ENCODE peak calls at places on chromosomes 6 and 20, in five cellular contexts. One of them, this sample, is unnamed.
A peak's percentile ranks its signal among the peaks of the same experiment; 100 is the strongest.

GRCh38 chr6:48109902-48110301 is 1.1 kb downstream of the PTCHD4 start:
- DNase-seq in neural crest cell: no peak
- DNase-seq in astrocyte of the spinal cord: peak; percentile 25
- DNase-seq in esophagus muscularis mucosa: no peak
- DNase-seq in kidney epithelial cell: no peak
- DNase-seq in this sample: no peak

GRCh38 chr6:5202941-5203340 is 57.8 kb downstream of the LYRM4 start:
- DNase-seq in neural crest cell: no peak
- DNase-seq in astrocyte of the spinal cord: no peak
- DNase-seq in esophagus muscularis mucosa: no peak
- DNase-seq in kidney epithelial cell: no peak
- DNase-seq in this sample: no peak

GRCh38 chr6:456358-456857 is 64.9 kb downstream of the IRF4 start:
- DNase-seq in neural crest cell: no peak
- DNase-seq in astrocyte of the spinal cord: no peak
- DNase-seq in esophagus muscularis mucosa: no peak
- DNase-seq in kidney epithelial cell: no peak
- DNase-seq in this sample: no peak

GRCh38 chr6:901696-902455 is 208.9 kb upstream of the EXOC2 start:
- DNase-seq in neural crest cell: no peak
- DNase-seq in astrocyte of the spinal cord: no peak
- DNase-seq in esophagus muscularis mucosa: no peak
- DNase-seq in kidney epithelial cell: no peak
- DNase-seq in this sample: no peak

GRCh38 chr6:143449731-143450452 is 603 bp downstream of the ADAT2 start:
- DNase-seq in neural crest cell: no peak
- DNase-seq in astrocyte of the spinal cord: peak; percentile 62
- DNase-seq in esophagus muscularis mucosa: no peak
- DNase-seq in kidney epithelial cell: no peak
- DNase-seq in this sample: no peak

GRCh38 chr6:63466242-63466733 is 106.0 kb upstream of the LOC128125822 start:
- DNase-seq in neural crest cell: no peak
- DNase-seq in astrocyte of the spinal cord: no peak
- DNase-seq in esophagus muscularis mucosa: no peak
- DNase-seq in kidney epithelial cell: no peak
- DNase-seq in this sample: no peak

GRCh38 chr6:6886886-6887285 is 220.9 kb upstream of the RREB1 start:
- DNase-seq in neural crest cell: no peak
- DNase-seq in astrocyte of the spinal cord: no peak
- DNase-seq in esophagus muscularis mucosa: no peak
- DNase-seq in kidney epithelial cell: no peak
- DNase-seq in this sample: no peak

GRCh38 chr6:128719786-128720185 is 163.2 kb upstream of the LAMA2 start:
- DNase-seq in neural crest cell: no peak
- DNase-seq in astrocyte of the spinal cord: no peak
- DNase-seq in esophagus muscularis mucosa: no peak
- DNase-seq in kidney epithelial cell: no peak
- DNase-seq in this sample: no peak

GRCh38 chr6:143811492-143812157 is 31.5 kb upstream of the LTV1 start:
- DNase-seq in neural crest cell: no peak
- DNase-seq in astrocyte of the spinal cord: no peak
- DNase-seq in esophagus muscularis mucosa: no peak
- DNase-seq in kidney epithelial cell: no peak
- DNase-seq in this sample: no peak

GRCh38 chr20:64063389-64064144 is 569 bp downstream of the TCEA2 start:
- DNase-seq in neural crest cell: no peak
- DNase-seq in astrocyte of the spinal cord: no peak
- DNase-seq in esophagus muscularis mucosa: no peak
- DNase-seq in kidney epithelial cell: no peak
- DNase-seq in this sample: no peak

GRCh38 chr20:2748551-2749342 is 51.7 kb downstream of the CPXM1 start:
- DNase-seq in neural crest cell: no peak
- DNase-seq in astrocyte of the spinal cord: no peak
- DNase-seq in esophagus muscularis mucosa: no peak
- DNase-seq in kidney epithelial cell: no peak
- DNase-seq in this sample: no peak

GRCh38 chr20:35023624-35024023 is 68.0 kb downstream of the MYH7B start:
- DNase-seq in neural crest cell: no peak
- DNase-seq in astrocyte of the spinal cord: no peak
- DNase-seq in esophagus muscularis mucosa: no peak
- DNase-seq in kidney epithelial cell: no peak
- DNase-seq in this sample: no peak

GRCh38 chr20:1267161-1267560 is 1.1 kb downstream of the SNPH start:
- DNase-seq in neural crest cell: no peak
- DNase-seq in astrocyte of the spinal cord: no peak
- DNase-seq in esophagus muscularis mucosa: no peak
- DNase-seq in kidney epithelial cell: no peak
- DNase-seq in this sample: no peak

GRCh38 chr6:75600694-75601265 is 900 bp upstream of the SENP6 start:
- DNase-seq in neural crest cell: no peak
- DNase-seq in astrocyte of the spinal cord: peak; percentile 12
- DNase-seq in esophagus muscularis mucosa: no peak
- DNase-seq in kidney epithelial cell: no peak
- DNase-seq in this sample: no peak

GRCh38 chr6:20331625-20332024 is 70.1 kb upstream of the E2F3 start:
- DNase-seq in neural crest cell: no peak
- DNase-seq in astrocyte of the spinal cord: no peak
- DNase-seq in esophagus muscularis mucosa: no peak
- DNase-seq in kidney epithelial cell: no peak
- DNase-seq in this sample: no peak

GRCh38 chr6:131116755-131117360 is 18.4 kb upstream of the AKAP7 start:
- DNase-seq in neural crest cell: no peak
- DNase-seq in astrocyte of the spinal cord: peak; percentile 66
- DNase-seq in esophagus muscularis mucosa: no peak
- DNase-seq in kidney epithelial cell: no peak
- DNase-seq in this sample: no peak
- TF ChIP-seq CTCF in neural crest cell: peak; percentile 63
- TF ChIP-seq CTCF in astrocyte of the spinal cord: peak; percentile 23
- TF ChIP-seq CTCF in esophagus muscularis mucosa: peak; percentile 40
- TF ChIP-seq CTCF in kidney epithelial cell: peak; percentile 36
- TF ChIP-seq CTCF in this sample: peak; percentile 14

DNA sequence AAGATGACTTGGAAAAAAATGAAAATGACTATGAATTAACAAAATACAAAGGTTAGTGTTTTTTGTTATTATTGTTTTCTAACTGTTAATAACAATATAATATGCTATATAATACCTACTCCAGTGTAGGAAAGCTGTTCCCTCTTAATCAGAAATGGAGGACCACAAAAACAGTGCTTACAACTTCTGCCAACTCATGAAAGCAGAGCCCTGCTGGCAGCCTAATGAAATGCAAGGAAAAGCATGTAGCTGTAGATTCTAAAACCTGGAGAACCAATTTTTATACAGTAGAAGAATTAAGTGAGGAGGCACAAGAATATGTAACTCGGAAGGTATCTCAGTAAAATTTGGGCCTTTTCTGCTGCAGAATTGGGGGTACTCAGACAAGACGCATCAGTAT is 29.4 kb downstream of the PHIP start:
- DNase-seq in neural crest cell: peak; percentile 8
- DNase-seq in astrocyte of the spinal cord: peak; percentile 44
- DNase-seq in esophagus muscularis mucosa: no peak
- DNase-seq in kidney epithelial cell: no peak
- DNase-seq in this sample: no peak
- TF ChIP-seq CTCF in neural crest cell: peak; percentile 66
- TF ChIP-seq CTCF in astrocyte of the spinal cord: peak; percentile 60
- TF ChIP-seq CTCF in esophagus muscularis mucosa: no peak
- TF ChIP-seq CTCF in kidney epithelial cell: peak; percentile 58
- TF ChIP-seq CTCF in this sample: no peak

GRCh38 chr20:37525810-37526209 is 1.9 kb downstream of the BLCAP start:
- DNase-seq in neural crest cell: no peak
- DNase-seq in astrocyte of the spinal cord: no peak
- DNase-seq in esophagus muscularis mucosa: no peak
- DNase-seq in kidney epithelial cell: no peak
- DNase-seq in this sample: no peak

GRCh38 chr20:37524859-37525708 is 2.6 kb downstream of the BLCAP start:
- DNase-seq in neural crest cell: no peak
- DNase-seq in astrocyte of the spinal cord: no peak
- DNase-seq in esophagus muscularis mucosa: no peak
- DNase-seq in kidney epithelial cell: no peak
- DNase-seq in this sample: no peak

GRCh38 chr20:37527638-37528441 is at the start of gene BLCAP:
- DNase-seq in neural crest cell: peak; percentile 90
- DNase-seq in astrocyte of the spinal cord: peak; percentile 90
- DNase-seq in esophagus muscularis mucosa: peak; percentile 97
- DNase-seq in kidney epithelial cell: no peak
- DNase-seq in this sample: peak; percentile 98

GRCh38 chr20:37526839-37527637 is 638 bp downstream of the BLCAP start:
- DNase-seq in neural crest cell: no peak
- DNase-seq in astrocyte of the spinal cord: no peak
- DNase-seq in esophagus muscularis mucosa: no peak
- DNase-seq in kidney epithelial cell: no peak
- DNase-seq in this sample: peak; percentile 43

GRCh38 chr20:37526238-37526838 is 1.3 kb downstream of the BLCAP start:
- DNase-seq in neural crest cell: no peak
- DNase-seq in astrocyte of the spinal cord: peak; percentile 53
- DNase-seq in esophagus muscularis mucosa: no peak
- DNase-seq in kidney epithelial cell: no peak
- DNase-seq in this sample: peak; percentile 45
- TF ChIP-seq CTCF in neural crest cell: no peak
- TF ChIP-seq CTCF in astrocyte of the spinal cord: no peak
- TF ChIP-seq CTCF in esophagus muscularis mucosa: no peak
- TF ChIP-seq CTCF in kidney epithelial cell: no peak
- TF ChIP-seq CTCF in this sample: no peak

DNA sequence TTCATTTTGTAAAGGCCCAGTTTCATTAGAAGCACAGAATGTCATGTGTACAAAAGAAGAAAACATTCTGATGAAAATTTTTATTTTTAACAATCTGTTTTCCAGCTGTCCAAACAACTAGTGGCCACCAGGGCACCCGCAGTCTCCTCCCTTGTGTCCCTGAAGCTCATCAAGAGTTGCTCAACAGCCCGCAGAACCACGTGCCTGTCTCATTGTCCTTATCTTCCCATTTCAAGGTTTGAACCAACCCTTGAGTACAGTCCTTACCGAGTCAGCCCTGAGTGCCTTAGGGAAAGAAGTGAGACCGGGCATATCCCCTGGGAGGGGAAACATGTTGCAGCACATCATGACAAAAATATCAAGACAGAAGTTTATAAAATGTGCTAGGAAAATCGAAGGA is 15.9 kb upstream of the ZNF133 start:
- DNase-seq in neural crest cell: no peak
- DNase-seq in astrocyte of the spinal cord: no peak
- DNase-seq in esophagus muscularis mucosa: no peak
- DNase-seq in kidney epithelial cell: no peak
- DNase-seq in this sample: no peak
- TF ChIP-seq CTCF in neural crest cell: peak; percentile 40
- TF ChIP-seq CTCF in astrocyte of the spinal cord: no peak
- TF ChIP-seq CTCF in esophagus muscularis mucosa: no peak
- TF ChIP-seq CTCF in kidney epithelial cell: no peak
- TF ChIP-seq CTCF in this sample: no peak

GRCh38 chr6:133701633-133702331 is 187.1 kb upstream of the TCF21 start:
- DNase-seq in neural crest cell: no peak
- DNase-seq in astrocyte of the spinal cord: peak; percentile 6
- DNase-seq in esophagus muscularis mucosa: no peak
- DNase-seq in kidney epithelial cell: no peak
- DNase-seq in this sample: no peak

GRCh38 chr6:133699986-133700385 is 188.9 kb upstream of the TCF21 start:
- DNase-seq in neural crest cell: no peak
- DNase-seq in astrocyte of the spinal cord: no peak
- DNase-seq in esophagus muscularis mucosa: no peak
- DNase-seq in kidney epithelial cell: no peak
- DNase-seq in this sample: no peak

GRCh38 chr6:133693565-133693964 is 195.3 kb upstream of the TCF21 start:
- DNase-seq in neural crest cell: no peak
- DNase-seq in astrocyte of the spinal cord: no peak
- DNase-seq in esophagus muscularis mucosa: no peak
- DNase-seq in kidney epithelial cell: no peak
- DNase-seq in this sample: no peak

GRCh38 chr6:133698272-133698671 is 190.6 kb upstream of the TCF21 start:
- DNase-seq in neural crest cell: no peak
- DNase-seq in astrocyte of the spinal cord: no peak
- DNase-seq in esophagus muscularis mucosa: no peak
- DNase-seq in kidney epithelial cell: no peak
- DNase-seq in this sample: no peak

DNA sequence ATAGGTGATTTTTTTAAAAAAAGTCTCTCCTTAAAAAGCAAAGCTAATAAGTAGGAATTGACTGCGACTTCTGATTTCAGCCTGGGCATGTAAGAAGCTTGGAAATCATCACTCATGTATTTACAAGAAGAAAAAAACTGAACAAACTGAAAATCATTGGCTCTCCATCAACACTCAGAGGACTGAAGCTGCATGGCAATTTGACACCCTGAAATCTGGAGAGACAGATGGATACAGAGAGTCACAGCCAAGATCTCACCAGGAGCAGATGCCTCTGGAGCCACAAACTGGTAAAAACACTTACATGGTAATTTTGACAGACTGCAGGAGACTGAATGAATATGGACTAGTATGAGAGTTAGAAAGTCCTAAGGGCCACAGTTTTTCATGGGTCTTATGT is 191.2 kb upstream of the TCF21 start:
- DNase-seq in neural crest cell: no peak
- DNase-seq in astrocyte of the spinal cord: peak; percentile 72
- DNase-seq in esophagus muscularis mucosa: no peak
- DNase-seq in kidney epithelial cell: no peak
- DNase-seq in this sample: no peak
- TF ChIP-seq CTCF in neural crest cell: no peak
- TF ChIP-seq CTCF in astrocyte of the spinal cord: no peak
- TF ChIP-seq CTCF in esophagus muscularis mucosa: no peak
- TF ChIP-seq CTCF in kidney epithelial cell: no peak
- TF ChIP-seq CTCF in this sample: no peak

GRCh38 chr6:107700016-107700335 is 124.1 kb downstream of the SCML4 start:
- DNase-seq in neural crest cell: no peak
- DNase-seq in astrocyte of the spinal cord: no peak
- DNase-seq in esophagus muscularis mucosa: no peak
- DNase-seq in kidney epithelial cell: no peak
- DNase-seq in this sample: no peak
- TF ChIP-seq CTCF in neural crest cell: no peak
- TF ChIP-seq CTCF in astrocyte of the spinal cord: no peak
- TF ChIP-seq CTCF in esophagus muscularis mucosa: no peak
- TF ChIP-seq CTCF in kidney epithelial cell: no peak
- TF ChIP-seq CTCF in this sample: no peak

This sample was measured in GM13976.